ENCODE peak calls at places on chromosomes 7 and 10, in five cellular contexts. C is NCI-H1694 treated with DMSO at 0.1 percent for 48 hours, Z is fibroblast of mammary gland, O is NCI-H446 treated with DMSO at 0.1 percent for 48 hours, Q is HT1080. G is an unnamed sample.
A peak's percentile ranks its signal among the peaks of the same experiment; 100 is the strongest.

GRCh38 chr10:49744924-49745605 is 17.1 kb downstream of the OGDHL start:
- DNase-seq in Z (no peak), C (no peak), Q (no peak), O (no peak), G (no peak)

GRCh38 chr10:31288961-31289360 is 30.1 kb upstream of the ZEB1 start:
- DNase-seq in Z (peak; percentile 85), C (no peak), Q (no peak), O (no peak), G (no peak)

GRCh38 chr10:36808625-36809362 is 316.6 kb upstream of the ANKRD30A start:
- DNase-seq in C (peak; percentile 6), Z (no peak), Q (no peak), O (no peak), G (no peak)

GRCh38 chr10:122484276-122485060 is 23.1 kb downstream of the HTRA1 start:
- DNase-seq in C (no peak), Q (no peak), Z (no peak), O (no peak), G (no peak)

GRCh38 chr10:62726142-62726541 is 78.4 kb upstream of the ADO start:
- DNase-seq in Q (no peak), Z (no peak), C (no peak), O (no peak), G (no peak)

GRCh38 chr10:23096814-23097549 is 1.6 kb downstream of the MSRB2 start:
- DNase-seq in O (no peak), C (no peak), Q (no peak), Z (peak; percentile 95), G (no peak)

GRCh38 chr10:79380125-79380917 is 33.1 kb downstream of the PPIF start:
- DNase-seq in O (no peak), C (no peak), Z (peak; percentile 73), Q (no peak), G (no peak)

GRCh38 chr7:138545123-138545522 is 85.1 kb downstream of the TRIM24 start:
- DNase-seq in O (no peak), Z (no peak), Q (no peak), C (no peak), G (no peak)

GRCh38 chr7:122616951-122617350 is 82.0 kb downstream of the RNF133 start:
- DNase-seq in O (no peak), Q (no peak), C (no peak), Z (no peak), G (no peak)

GRCh38 chr7:135334830-135335543 is 101.3 kb downstream of the STRA8 start:
- DNase-seq in Z (no peak), Q (no peak), C (no peak), O (no peak), G (no peak)

GRCh38 chr10:120945801-120946302 is 94.7 kb downstream of the WDR11 start:
- DNase-seq in C (no peak), O (peak; percentile 98), Q (no peak), Z (no peak), G (peak; percentile 71)

GRCh38 chr10:109633846-109634245 is 289.5 kb downstream of the XPNPEP1 start:
- DNase-seq in Q (no peak), O (no peak), Z (peak; percentile 6), C (no peak), G (no peak)

GRCh38 chr7:104206841-104207240 is 972 bp downstream of the ORC5 start:
- DNase-seq in O (no peak), Q (no peak), Z (peak; percentile 6), C (no peak), G (no peak)

GRCh38 chr7:100398239-100398638 is 25.0 kb downstream of the PILRA start:
- DNase-seq in O (no peak), C (no peak), Q (no peak), Z (no peak), G (no peak)

GRCh38 chr10:49359349-49360231 is 36.3 kb downstream of the DRGX start:
- DNase-seq in O (peak; percentile 21), C (no peak), Z (peak; percentile 22), Q (peak; percentile 73), G (no peak)

GRCh38 chr10:110388682-110389052 is 83.9 kb upstream of the SMNDC1 start:
- DNase-seq in C (no peak), Q (no peak), Z (no peak), O (no peak), G (no peak)

GRCh38 chr10:71502851-71503250 is 106.1 kb downstream of the CDH23 start:
- DNase-seq in Z (no peak), Q (no peak), O (no peak), C (no peak), G (no peak)

G was measured in hypothalamus.